ENCODE peak calls at places on chromosomes 1 and 21, in seven cellular contexts. R is GM23338, N is HCT116, L is MM.1S, Q is GM23248, G is PC-3, M is neural progenitor cell. K is an unnamed sample.

GRCh38 chr1:112937495-112937894 is 18.5 kb downstream of the SLC16A1 start:
- DNase-seq in G (no peak), M (peak), N (no peak), L (no peak), Q (peak), R (peak), K (no peak)

GRCh38 chr1:117656202-117656641 is 50.4 kb downstream of the TENT5C start:
- DNase-seq in Q (no peak), G (no peak), R (no peak), N (no peak), L (peak), M (no peak), K (no peak)

GRCh38 chr1:55669308-55669707 is 454.1 kb upstream of the USP24 start:
- DNase-seq in Q (peak), G (no peak), M (no peak), N (no peak), L (no peak), R (no peak), K (peak)

GRCh38 chr1:59434336-59434735 is 137.4 kb downstream of the FGGY start:
- DNase-seq in G (peak), Q (peak), L (no peak), R (no peak), M (no peak), N (no peak), K (no peak)

GRCh38 chr1:43522776-43523480 is 7.8 kb upstream of the PTPRF start:
- DNase-seq in R (no peak), G (peak), M (no peak), Q (peak), N (peak), L (no peak), K (peak)

GRCh38 chr1:110091791-110092190 is 20.5 kb upstream of the UBL4B start:
- DNase-seq in Q (no peak), L (no peak), N (no peak), R (no peak), G (no peak), M (no peak), K (no peak)

GRCh38 chr1:220905650-220906560 is 26.7 kb downstream of the HLX start:
- DNase-seq in M (no peak), Q (peak), N (no peak), R (no peak), L (no peak), G (peak), K (no peak)

GRCh38 chr1:243343970-243344749 is 88.3 kb downstream of the SDCCAG8 start:
- DNase-seq in Q (peak), G (peak), N (peak), R (peak), M (peak), L (peak), K (peak)

GRCh38 chr1:206498685-206499084 is 8.6 kb upstream of the RASSF5 start:
- DNase-seq in M (no peak), L (no peak), R (peak), N (no peak), Q (no peak), G (peak), K (no peak)

GRCh38 chr1:36084502-36085115 is 715 bp downstream of the TEKT2 start:
- DNase-seq in G (no peak), L (no peak), Q (peak), M (peak), R (peak), N (no peak), K (no peak)

GRCh38 chr1:82597620-82598019 is 796.9 kb downstream of the ADGRL2 start:
- DNase-seq in R (no peak), L (no peak), N (no peak), Q (no peak), G (no peak), M (no peak), K (no peak)

GRCh38 chr1:178379807-178380206 is 117.0 kb downstream of the CLEC20A start:
- DNase-seq in N (no peak), M (peak), G (no peak), L (no peak), R (peak), Q (no peak), K (no peak)

GRCh38 chr1:8204823-8205222 is 113.1 kb upstream of the SLC45A1 start:
- DNase-seq in M (no peak), Q (peak), G (no peak), N (no peak), R (no peak), L (no peak), K (no peak)

GRCh38 chr1:243294723-243295121 is 38.9 kb downstream of the SDCCAG8 start:
- DNase-seq in Q (peak), M (no peak), L (no peak), N (no peak), R (no peak), G (peak), K (no peak)

GRCh38 chr1:69263982-69264381 is 303.7 kb upstream of the LRRC7 start:
- DNase-seq in L (no peak), Q (no peak), N (no peak), R (no peak), G (no peak), M (no peak), K (peak)

GRCh38 chr21:33789697-33790096 is 125.9 kb downstream of the ATP5PO start:
- DNase-seq in N (no peak), R (no peak), L (no peak), M (no peak), G (no peak), Q (no peak), K (no peak)

GRCh38 chr1:69794831-69795230 is 227.1 kb downstream of the LRRC7 start:
- DNase-seq in Q (no peak), N (no peak), L (no peak), R (no peak), M (no peak), G (no peak), K (no peak)

GRCh38 chr1:22876359-22877111 is 96.1 kb downstream of the LACTBL1 start:
- DNase-seq in M (peak), N (no peak), L (no peak), G (peak), Q (peak), R (peak), K (peak)

GRCh38 chr1:156816561-156817328 is at the start of gene SH2D2A:
- DNase-seq in L (peak), M (no peak), Q (peak), G (peak), R (no peak), N (no peak), K (no peak)

GRCh38 chr1:6285356-6285755 is 24.5 kb upstream of the GPR153 start:
- DNase-seq in N (no peak), G (no peak), Q (no peak), M (no peak), L (no peak), R (no peak), K (no peak)

GRCh38 chr1:97603776-97604175 is 317.1 kb downstream of the DPYD start:
- DNase-seq in M (no peak), Q (no peak), L (no peak), N (no peak), R (no peak), G (no peak), K (no peak)

GRCh38 chr1:167173516-167174184 is 47.0 kb upstream of the POU2F1 start:
- DNase-seq in R (no peak), M (peak), L (no peak), N (peak), Q (peak), G (peak), K (no peak)

GRCh38 chr1:157226739-157227138 is 88.5 kb upstream of the ETV3 start:
- DNase-seq in R (no peak), N (no peak), L (no peak), G (no peak), Q (no peak), M (no peak), K (no peak)

GRCh38 chr1:198231776-198232175 is 75.0 kb downstream of the NEK7 start:
- DNase-seq in G (no peak), Q (no peak), M (no peak), N (no peak), L (no peak), R (no peak), K (no peak)

GRCh38 chr1:33634806-33635205 is 162.4 kb downstream of the ZSCAN20 start:
- DNase-seq in Q (peak), M (peak), R (peak), N (peak), G (peak), L (peak), K (peak)

GRCh38 chr1:10074059-10074854 is 41.5 kb downstream of the UBE4B start:
- DNase-seq in M (no peak), N (no peak), L (peak), G (peak), Q (peak), R (no peak), K (peak)
- H3K4me2 ChIP-seq in M (no peak), N (peak), L (no peak), G (peak), Q (peak), R (no peak), K (no peak)

DNA sequence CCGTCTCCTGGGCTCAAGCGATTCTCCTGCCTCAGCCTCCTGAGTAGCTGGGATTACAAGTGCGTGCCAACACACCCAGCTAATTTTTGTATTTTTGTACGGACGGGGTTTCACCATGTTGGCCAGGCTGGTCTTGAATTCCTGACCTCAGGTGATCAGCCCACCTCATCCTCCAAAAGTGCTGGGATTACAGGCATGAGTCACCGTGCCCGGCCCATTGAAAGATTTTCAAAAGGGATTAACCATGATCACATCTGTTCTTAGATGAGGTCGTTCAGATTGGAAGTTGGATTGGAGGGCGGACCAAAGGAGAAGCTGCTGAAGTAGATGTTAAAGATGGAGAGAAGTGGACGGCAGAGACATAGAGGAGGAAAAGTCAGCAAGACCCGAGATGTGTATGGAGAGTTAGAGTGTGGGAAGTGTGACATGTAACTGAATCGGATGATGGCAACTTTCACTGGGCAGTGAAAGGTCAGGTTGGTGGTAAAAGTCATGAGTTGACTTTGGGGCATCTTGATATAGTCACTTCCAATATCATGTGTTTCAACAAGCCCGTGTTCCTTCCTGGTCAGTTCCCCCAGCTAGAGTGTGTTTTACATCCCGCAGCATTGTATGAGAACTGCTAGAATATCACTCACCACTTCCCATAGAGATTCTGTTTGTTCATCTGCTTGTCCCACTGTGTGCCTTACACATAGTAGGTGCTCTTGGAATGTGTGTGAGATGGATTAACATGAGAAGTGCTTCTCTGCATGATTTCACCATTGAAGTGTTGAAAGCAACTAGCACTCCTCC is 54.4 kb upstream of the TINAGL1 start:
- DNase-seq in R (no peak), M (no peak), Q (no peak), N (no peak), L (no peak), G (no peak), K (no peak)
- H3K27ac ChIP-seq in R (no peak), M (no peak), Q (no peak), N (no peak), L (no peak), G (no peak), K (no peak)

DNA sequence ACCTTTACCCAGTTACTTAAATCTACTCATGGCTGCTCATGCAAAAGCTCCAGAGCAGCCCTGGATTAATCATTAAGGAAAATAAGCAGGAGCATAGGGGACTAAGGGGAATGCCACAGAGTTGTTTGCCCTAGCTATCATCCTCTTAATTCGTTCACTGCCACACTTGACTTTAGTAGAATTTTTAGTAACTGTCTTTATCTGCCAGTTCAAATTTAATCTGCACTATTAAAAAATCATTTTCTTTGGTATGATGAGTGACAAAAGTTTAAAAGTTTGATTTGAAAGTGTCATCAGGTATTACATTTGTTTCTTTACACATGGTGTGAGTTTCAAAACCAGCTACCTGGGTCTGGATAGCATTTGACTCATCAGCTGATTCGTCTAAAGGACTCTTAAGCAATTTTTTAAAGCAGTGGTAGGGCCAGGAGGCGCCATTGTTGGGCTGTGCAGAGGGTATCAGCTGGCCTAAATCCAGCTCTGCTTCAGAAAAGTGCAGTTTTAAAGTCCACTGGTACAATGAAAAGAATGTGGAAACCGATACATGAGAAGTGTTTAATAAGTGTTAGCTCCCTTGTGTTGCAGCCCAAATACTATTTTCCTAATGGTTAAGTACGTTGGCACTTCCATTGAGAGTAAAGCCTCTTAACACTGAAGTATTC is 69.9 kb upstream of the DR1 start:
- DNase-seq in M (peak), R (peak), Q (no peak), N (no peak), L (no peak), G (peak), K (peak)
- TF ChIP-seq EZH2phosphoT487 in M (no peak), R (no peak), Q (no peak), N (no peak), L (no peak), G (no peak), K (no peak)

GRCh38 chr1:18949689-18950414 is 6.6 kb downstream of the IFFO2 start:
- DNase-seq in G (no peak), R (peak), N (no peak), Q (peak), M (peak), L (no peak), K (no peak)

GRCh38 chr1:18951818-18952391 is 4.6 kb downstream of the IFFO2 start:
- DNase-seq in M (no peak), R (no peak), Q (no peak), L (peak), N (no peak), G (no peak), K (no peak)

GRCh38 chr1:18948913-18949688 is 7.4 kb downstream of the IFFO2 start:
- DNase-seq in R (peak), N (no peak), Q (peak), M (peak), G (no peak), L (no peak), K (peak)

GRCh38 chr1:18951416-18951815 is 5.1 kb downstream of the IFFO2 start:
- DNase-seq in M (no peak), G (no peak), R (no peak), L (no peak), N (no peak), Q (no peak), K (no peak)

DNA sequence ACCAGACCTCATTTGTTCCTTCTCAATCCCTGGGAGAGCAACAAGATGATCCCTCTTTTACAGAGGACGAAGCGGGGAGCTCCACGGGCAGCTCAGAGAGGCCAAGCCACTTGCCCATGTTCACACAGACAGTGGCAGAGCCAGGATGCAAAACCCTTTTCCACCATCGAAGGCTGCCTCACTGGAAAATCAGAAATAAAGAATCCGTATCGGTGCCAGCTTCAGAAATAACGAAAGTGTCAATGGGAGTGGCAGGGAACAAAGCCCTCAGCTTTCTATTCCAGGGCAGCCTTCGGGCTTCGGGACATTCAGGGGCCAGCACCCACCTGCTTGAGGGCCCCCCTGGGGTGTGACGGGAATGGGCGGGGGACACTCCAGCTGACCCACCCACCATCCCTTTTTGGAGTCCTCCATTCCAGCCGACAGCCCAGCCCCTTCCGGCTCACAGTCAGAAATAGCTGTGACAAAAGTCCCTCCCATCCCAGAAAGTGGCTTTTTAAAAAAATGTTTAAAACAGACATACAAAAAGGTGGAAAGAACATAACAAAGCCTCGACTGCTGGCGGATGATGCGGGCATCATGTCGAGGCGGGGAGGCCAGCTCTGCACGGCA is 6.0 kb downstream of the IFFO2 start:
- DNase-seq in M (no peak), L (no peak), Q (peak), G (no peak), R (no peak), N (no peak), K (no peak)
- H3K4me2 ChIP-seq in M (peak), L (peak), Q (peak), G (no peak), R (peak), N (no peak), K (peak)

GRCh38 chr1:44592208-44593145 is 81.8 kb downstream of the TMEM53 start:
- DNase-seq in R (peak), N (no peak), M (no peak), L (no peak), G (no peak), Q (no peak), K (no peak)
- H3K27ac ChIP-seq in R (peak), N (no peak), M (no peak), L (no peak), G (no peak), Q (no peak), K (no peak)

DNA sequence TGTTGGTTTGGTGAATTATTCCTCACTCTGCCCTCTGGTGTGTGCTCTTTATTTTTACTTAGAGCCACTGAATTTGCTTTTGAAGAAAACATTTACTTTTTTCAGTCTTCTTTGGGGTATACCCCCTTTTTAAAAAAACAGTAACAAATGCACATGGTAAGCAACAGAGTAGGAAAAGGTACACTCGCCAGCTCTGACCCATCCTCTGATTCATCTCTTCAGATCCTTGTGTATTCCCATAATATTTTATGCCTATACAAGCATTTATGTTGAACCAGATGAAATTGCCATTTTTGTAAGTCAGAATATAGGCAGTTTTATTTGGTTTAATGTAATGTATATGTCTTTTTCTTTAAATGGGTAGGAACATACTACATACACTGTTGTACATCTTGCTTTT is 28.3 kb downstream of the TTC3 start:
- DNase-seq in Q (peak), N (no peak), L (no peak), G (peak), R (no peak), M (no peak), K (no peak)
- TF ChIP-seq EZH2phosphoT487 in Q (no peak), N (no peak), L (no peak), G (no peak), R (no peak), M (no peak), K (no peak)

K was measured in hepatocyte.